ENCODE peak calls at places on chromosomes 6 and 20, in eight cellular contexts. D is NCI-H1694; P is pancreas; X is activated CD4-positive, alpha-beta T cell treated with anti-CD3 and anti-CD28 coated beads, Interleukin-2, amount 50 U/mL, for 1 hour; V is NCI-H1105; O is AG04450; K is astrocyte of the cerebellum; C is nucleus accumbens. B is an unnamed sample.

GRCh38 chr6:130632288-130632687 is 194.9 kb upstream of the SMLR1 start:
- DNase-seq in D (no peak), P (no peak), X (no peak), V (peak), O (no peak), K (no peak), C (no peak), B (no peak)

GRCh38 chr20:37501940-37502339 is 19.1 kb upstream of the NNAT start:
- DNase-seq in D (no peak), P (no peak), X (no peak), V (no peak), O (no peak), K (no peak), C (no peak), B (no peak)

GRCh38 chr6:128465368-128466343 is 54.7 kb downstream of the PTPRK start:
- DNase-seq in D (no peak), P (no peak), X (no peak), V (no peak), O (no peak), K (no peak), C (no peak), B (no peak)

GRCh38 chr20:44336725-44337380 is at the start of gene R3HDML:
- DNase-seq in D (no peak), P (no peak), X (no peak), V (no peak), O (no peak), K (no peak), C (no peak), B (no peak)

GRCh38 chr6:48429610-48430009 is 318.6 kb upstream of the PTCHD4 start:
- DNase-seq in D (no peak), P (no peak), X (no peak), V (no peak), O (no peak), K (no peak), C (no peak), B (no peak)

GRCh38 chr6:46549155-46549554 is 57.9 kb upstream of the RCAN2 start:
- DNase-seq in D (no peak), P (no peak), X (no peak), V (no peak), O (no peak), K (no peak), C (no peak), B (no peak)

GRCh38 chr6:330948-331347 is 38.7 kb downstream of the DUSP22 start:
- DNase-seq in D (no peak), P (no peak), X (no peak), V (no peak), O (no peak), K (no peak), C (no peak), B (no peak)

GRCh38 chr6:47098570-47098993 is 56.5 kb upstream of the ADGRF1 start:
- DNase-seq in D (no peak), P (no peak), X (no peak), V (no peak), O (peak), K (no peak), C (no peak), B (no peak)

GRCh38 chr20:4136078-4136966 is 121.0 kb upstream of the RNF24 start:
- DNase-seq in D (no peak), P (no peak), X (no peak), V (no peak), O (no peak), K (no peak), C (no peak), B (no peak)

GRCh38 chr6:111604259-111605099 is 1.2 kb downstream of the TRAF3IP2 start:
- DNase-seq in D (no peak), P (peak), X (no peak), V (no peak), O (no peak), K (no peak), C (no peak), B (peak)

GRCh38 chr20:43363506-43363905 is 94.2 kb upstream of the SRSF6 start:
- DNase-seq in D (no peak), P (no peak), X (no peak), V (no peak), O (no peak), K (no peak), C (no peak), B (no peak)

GRCh38 chr6:165181951-165182414 is 127.4 kb downstream of the C6orf118 start:
- DNase-seq in D (no peak), P (no peak), X (no peak), V (no peak), O (no peak), K (peak), C (peak), B (no peak)

GRCh38 chr20:53752971-53753879 is 159.6 kb upstream of the ZNF217 start:
- DNase-seq in D (no peak), P (no peak), X (no peak), V (no peak), O (no peak), K (no peak), C (no peak), B (no peak)

GRCh38 chr6:37209461-37210205 is 39.7 kb downstream of the PIM1 start:
- DNase-seq in D (no peak), P (no peak), X (peak), V (no peak), O (no peak), K (no peak), C (no peak), B (no peak)

GRCh38 chr6:6178795-6179194 is 141.7 kb downstream of the F13A1 start:
- DNase-seq in D (no peak), P (no peak), X (no peak), V (no peak), O (no peak), K (no peak), C (no peak), B (no peak)

GRCh38 chr6:121794630-121795029 is 359.2 kb downstream of the GJA1 start:
- DNase-seq in D (no peak), P (no peak), X (no peak), V (no peak), O (peak), K (peak), C (no peak), B (no peak)

GRCh38 chr20:21396045-21396893 is 1.1 kb downstream of the NKX2-4 start:
- DNase-seq in D (no peak), P (peak), X (no peak), V (peak), O (no peak), K (no peak), C (no peak), B (no peak)

GRCh38 chr6:157995458-157995857 is 13.8 kb downstream of the SYNJ2 start:
- DNase-seq in D (peak), P (no peak), X (no peak), V (no peak), O (no peak), K (no peak), C (no peak), B (no peak)

GRCh38 chr6:33420493-33421343 is 853 bp downstream of the SYNGAP1 start:
- DNase-seq in D (peak), P (no peak), X (no peak), V (no peak), O (no peak), K (no peak), C (no peak), B (no peak)

GRCh38 chr20:13009682-13010406 is 1.1 kb downstream of the SPTLC3 start:
- DNase-seq in D (no peak), P (peak), X (no peak), V (no peak), O (peak), K (peak), C (no peak), B (peak)

B was measured in C1 segment of cervical spinal cord.